ENCODE peak calls at places on chromosomes 2 and 18, in five cellular contexts. One of them, this sample, is unnamed.

GRCh38 chr18:42514522-42514921 is 559.5 kb downstream of the PIK3C3 start:
- DNase-seq in ACHN: no peak
- DNase-seq in NCI-H82: no peak
- DNase-seq in activated CD8-positive, alpha-beta T cell treated with anti-CD3 and anti-CD28 coated beads for 36 hours: no peak
- DNase-seq in BJ: no peak
- DNase-seq in this sample: no peak

GRCh38 chr18:48959921-48960920 is 9.5 kb upstream of the SMAD7 start:
- DNase-seq in ACHN: no peak
- DNase-seq in NCI-H82: no peak
- DNase-seq in activated CD8-positive, alpha-beta T cell treated with anti-CD3 and anti-CD28 coated beads for 36 hours: no peak
- DNase-seq in BJ: no peak
- DNase-seq in this sample: no peak

GRCh38 chr2:238280083-238280816 is 8.2 kb downstream of the PER2 start:
- DNase-seq in ACHN: no peak
- DNase-seq in NCI-H82: no peak
- DNase-seq in activated CD8-positive, alpha-beta T cell treated with anti-CD3 and anti-CD28 coated beads for 36 hours: no peak
- DNase-seq in BJ: no peak
- DNase-seq in this sample: peak

GRCh38 chr2:237731663-237732062 is 66.9 kb upstream of the RBM44 start:
- DNase-seq in ACHN: peak
- DNase-seq in NCI-H82: no peak
- DNase-seq in activated CD8-positive, alpha-beta T cell treated with anti-CD3 and anti-CD28 coated beads for 36 hours: peak
- DNase-seq in BJ: no peak
- DNase-seq in this sample: no peak

GRCh38 chr2:236946871-236947270 is 138.8 kb upstream of the COPS8 start:
- DNase-seq in ACHN: no peak
- DNase-seq in NCI-H82: no peak
- DNase-seq in activated CD8-positive, alpha-beta T cell treated with anti-CD3 and anti-CD28 coated beads for 36 hours: no peak
- DNase-seq in BJ: no peak
- DNase-seq in this sample: no peak

GRCh38 chr18:58205780-58206160 is 161.7 kb downstream of the NEDD4L start:
- DNase-seq in ACHN: no peak
- DNase-seq in NCI-H82: no peak
- DNase-seq in activated CD8-positive, alpha-beta T cell treated with anti-CD3 and anti-CD28 coated beads for 36 hours: no peak
- DNase-seq in BJ: no peak
- DNase-seq in this sample: no peak

GRCh38 chr2:232113821-232114220 is 152.3 kb downstream of the DIS3L2 start:
- DNase-seq in ACHN: no peak
- DNase-seq in NCI-H82: peak
- DNase-seq in activated CD8-positive, alpha-beta T cell treated with anti-CD3 and anti-CD28 coated beads for 36 hours: no peak
- DNase-seq in BJ: no peak
- DNase-seq in this sample: no peak

GRCh38 chr18:75226301-75226955 is 15.8 kb downstream of the TSHZ1 start:
- DNase-seq in ACHN: peak
- DNase-seq in NCI-H82: peak
- DNase-seq in activated CD8-positive, alpha-beta T cell treated with anti-CD3 and anti-CD28 coated beads for 36 hours: peak
- DNase-seq in BJ: no peak
- DNase-seq in this sample: no peak

GRCh38 chr18:24683965-24684364 is 223.5 kb downstream of the HRH4 start:
- DNase-seq in ACHN: no peak
- DNase-seq in NCI-H82: peak
- DNase-seq in activated CD8-positive, alpha-beta T cell treated with anti-CD3 and anti-CD28 coated beads for 36 hours: no peak
- DNase-seq in BJ: no peak
- DNase-seq in this sample: no peak

GRCh38 chr18:58823385-58823784 is 41.3 kb upstream of the ZNF532 start:
- DNase-seq in ACHN: no peak
- DNase-seq in NCI-H82: no peak
- DNase-seq in activated CD8-positive, alpha-beta T cell treated with anti-CD3 and anti-CD28 coated beads for 36 hours: no peak
- DNase-seq in BJ: no peak
- DNase-seq in this sample: no peak

GRCh38 chr18:74171910-74172606 is 23.7 kb downstream of the TIMM21 start:
- DNase-seq in ACHN: peak
- DNase-seq in NCI-H82: no peak
- DNase-seq in activated CD8-positive, alpha-beta T cell treated with anti-CD3 and anti-CD28 coated beads for 36 hours: no peak
- DNase-seq in BJ: no peak
- DNase-seq in this sample: no peak

GRCh38 chr2:175990099-175990498 is 12.0 kb downstream of the LNPK start:
- DNase-seq in ACHN: no peak
- DNase-seq in NCI-H82: no peak
- DNase-seq in activated CD8-positive, alpha-beta T cell treated with anti-CD3 and anti-CD28 coated beads for 36 hours: no peak
- DNase-seq in BJ: no peak
- DNase-seq in this sample: peak

GRCh38 chr2:10961490-10961875 is 49.7 kb downstream of the KCNF1 start:
- DNase-seq in ACHN: no peak
- DNase-seq in NCI-H82: no peak
- DNase-seq in activated CD8-positive, alpha-beta T cell treated with anti-CD3 and anti-CD28 coated beads for 36 hours: no peak
- DNase-seq in BJ: no peak
- DNase-seq in this sample: no peak

This sample was measured in left cardiac atrium.